ENCODE peak calls at places on chromosomes 7 and 10, in nine cellular contexts. One of them, this sample, is unnamed.

GRCh38 chr7:111071556-111071955 is 19.4 kb upstream of the LRRN3 start:
- DNase-seq in NCI-H510A treated with DMSO at 0.1 percent for 48 hours: no peak
- DNase-seq in ELR: no peak
- DNase-seq in AG04450: no peak
- DNase-seq in neural crest cell: no peak
- DNase-seq in kidney glomerular epithelial cell: no peak
- DNase-seq in stimulated activated CD8-positive, alpha-beta memory T cell treated with anti-CD3 and anti-CD28 coated beads, Interleukin-2, amount 100 ng/mL, for 1 hour: no peak
- DNase-seq in IMR-90: no peak
- DNase-seq in COR-L47: no peak
- DNase-seq in this sample: no peak

GRCh38 chr7:23012797-23013714 is 874 bp downstream of the HYCC1 start:
- DNase-seq in kidney glomerular epithelial cell: peak
- DNase-seq in neural crest cell: peak
- DNase-seq in COR-L47: peak
- DNase-seq in IMR-90: no peak
- DNase-seq in NCI-H510A treated with DMSO at 0.1 percent for 48 hours: peak
- DNase-seq in stimulated activated CD8-positive, alpha-beta memory T cell treated with anti-CD3 and anti-CD28 coated beads, Interleukin-2, amount 100 ng/mL, for 1 hour: no peak
- DNase-seq in ELR: peak
- DNase-seq in AG04450: no peak
- DNase-seq in this sample: peak

GRCh38 chr10:30747633-30748032 is 118.1 kb upstream of the LYZL2 start:
- DNase-seq in NCI-H510A treated with DMSO at 0.1 percent for 48 hours: no peak
- DNase-seq in kidney glomerular epithelial cell: no peak
- DNase-seq in AG04450: peak
- DNase-seq in COR-L47: no peak
- DNase-seq in neural crest cell: no peak
- DNase-seq in IMR-90: peak
- DNase-seq in ELR: peak
- DNase-seq in stimulated activated CD8-positive, alpha-beta memory T cell treated with anti-CD3 and anti-CD28 coated beads, Interleukin-2, amount 100 ng/mL, for 1 hour: no peak
- DNase-seq in this sample: no peak

GRCh38 chr7:93629291-93629801 is 54.8 kb upstream of the CALCR start:
- DNase-seq in COR-L47: no peak
- DNase-seq in neural crest cell: no peak
- DNase-seq in ELR: no peak
- DNase-seq in kidney glomerular epithelial cell: no peak
- DNase-seq in stimulated activated CD8-positive, alpha-beta memory T cell treated with anti-CD3 and anti-CD28 coated beads, Interleukin-2, amount 100 ng/mL, for 1 hour: no peak
- DNase-seq in NCI-H510A treated with DMSO at 0.1 percent for 48 hours: no peak
- DNase-seq in AG04450: no peak
- DNase-seq in IMR-90: no peak
- DNase-seq in this sample: no peak

GRCh38 chr10:97171001-97171400 is 14.8 kb downstream of the SLIT1 start:
- DNase-seq in NCI-H510A treated with DMSO at 0.1 percent for 48 hours: no peak
- DNase-seq in ELR: no peak
- DNase-seq in IMR-90: no peak
- DNase-seq in AG04450: no peak
- DNase-seq in neural crest cell: no peak
- DNase-seq in COR-L47: no peak
- DNase-seq in kidney glomerular epithelial cell: no peak
- DNase-seq in stimulated activated CD8-positive, alpha-beta memory T cell treated with anti-CD3 and anti-CD28 coated beads, Interleukin-2, amount 100 ng/mL, for 1 hour: no peak
- DNase-seq in this sample: no peak

GRCh38 chr7:150973571-150974451 is 4.3 kb downstream of the KCNH2 start:
- DNase-seq in AG04450: no peak
- DNase-seq in kidney glomerular epithelial cell: no peak
- DNase-seq in stimulated activated CD8-positive, alpha-beta memory T cell treated with anti-CD3 and anti-CD28 coated beads, Interleukin-2, amount 100 ng/mL, for 1 hour: no peak
- DNase-seq in COR-L47: peak
- DNase-seq in NCI-H510A treated with DMSO at 0.1 percent for 48 hours: peak
- DNase-seq in neural crest cell: no peak
- DNase-seq in IMR-90: no peak
- DNase-seq in ELR: no peak
- DNase-seq in this sample: no peak

GRCh38 chr7:2104107-2104710 is 128.5 kb downstream of the MAD1L1 start:
- DNase-seq in kidney glomerular epithelial cell: peak
- DNase-seq in IMR-90: peak
- DNase-seq in neural crest cell: peak
- DNase-seq in NCI-H510A treated with DMSO at 0.1 percent for 48 hours: peak
- DNase-seq in stimulated activated CD8-positive, alpha-beta memory T cell treated with anti-CD3 and anti-CD28 coated beads, Interleukin-2, amount 100 ng/mL, for 1 hour: no peak
- DNase-seq in COR-L47: no peak
- DNase-seq in AG04450: peak
- DNase-seq in ELR: peak
- DNase-seq in this sample: peak

GRCh38 chr7:7720193-7720592 is 1.8 kb upstream of the RPA3 start:
- DNase-seq in COR-L47: no peak
- DNase-seq in AG04450: no peak
- DNase-seq in NCI-H510A treated with DMSO at 0.1 percent for 48 hours: peak
- DNase-seq in stimulated activated CD8-positive, alpha-beta memory T cell treated with anti-CD3 and anti-CD28 coated beads, Interleukin-2, amount 100 ng/mL, for 1 hour: no peak
- DNase-seq in neural crest cell: no peak
- DNase-seq in ELR: no peak
- DNase-seq in IMR-90: no peak
- DNase-seq in kidney glomerular epithelial cell: no peak
- DNase-seq in this sample: no peak

GRCh38 chr10:118036281-118036875 is 10.4 kb downstream of the RAB11FIP2 start:
- DNase-seq in IMR-90: no peak
- DNase-seq in kidney glomerular epithelial cell: no peak
- DNase-seq in COR-L47: no peak
- DNase-seq in neural crest cell: no peak
- DNase-seq in NCI-H510A treated with DMSO at 0.1 percent for 48 hours: no peak
- DNase-seq in stimulated activated CD8-positive, alpha-beta memory T cell treated with anti-CD3 and anti-CD28 coated beads, Interleukin-2, amount 100 ng/mL, for 1 hour: no peak
- DNase-seq in ELR: no peak
- DNase-seq in AG04450: no peak
- DNase-seq in this sample: no peak

GRCh38 chr7:117048114-117048853 is 95.0 kb downstream of the ST7 start:
- DNase-seq in NCI-H510A treated with DMSO at 0.1 percent for 48 hours: no peak
- DNase-seq in neural crest cell: no peak
- DNase-seq in IMR-90: no peak
- DNase-seq in kidney glomerular epithelial cell: no peak
- DNase-seq in stimulated activated CD8-positive, alpha-beta memory T cell treated with anti-CD3 and anti-CD28 coated beads, Interleukin-2, amount 100 ng/mL, for 1 hour: no peak
- DNase-seq in COR-L47: no peak
- DNase-seq in ELR: no peak
- DNase-seq in AG04450: no peak
- DNase-seq in this sample: no peak

GRCh38 chr10:69065406-69066361 is 22.2 kb upstream of the SRGN start:
- DNase-seq in AG04450: no peak
- DNase-seq in stimulated activated CD8-positive, alpha-beta memory T cell treated with anti-CD3 and anti-CD28 coated beads, Interleukin-2, amount 100 ng/mL, for 1 hour: no peak
- DNase-seq in ELR: peak
- DNase-seq in neural crest cell: no peak
- DNase-seq in IMR-90: peak
- DNase-seq in NCI-H510A treated with DMSO at 0.1 percent for 48 hours: no peak
- DNase-seq in kidney glomerular epithelial cell: peak
- DNase-seq in COR-L47: no peak
- DNase-seq in this sample: no peak

GRCh38 chr10:109411897-109412296 is 511.4 kb downstream of the XPNPEP1 start:
- DNase-seq in kidney glomerular epithelial cell: no peak
- DNase-seq in IMR-90: no peak
- DNase-seq in stimulated activated CD8-positive, alpha-beta memory T cell treated with anti-CD3 and anti-CD28 coated beads, Interleukin-2, amount 100 ng/mL, for 1 hour: no peak
- DNase-seq in ELR: no peak
- DNase-seq in COR-L47: no peak
- DNase-seq in AG04450: no peak
- DNase-seq in NCI-H510A treated with DMSO at 0.1 percent for 48 hours: no peak
- DNase-seq in neural crest cell: no peak
- DNase-seq in this sample: no peak

GRCh38 chr7:105691692-105692564 is 110.6 kb upstream of the EFCAB10 start:
- DNase-seq in COR-L47: peak
- DNase-seq in stimulated activated CD8-positive, alpha-beta memory T cell treated with anti-CD3 and anti-CD28 coated beads, Interleukin-2, amount 100 ng/mL, for 1 hour: peak
- DNase-seq in ELR: peak
- DNase-seq in kidney glomerular epithelial cell: no peak
- DNase-seq in AG04450: peak
- DNase-seq in neural crest cell: no peak
- DNase-seq in NCI-H510A treated with DMSO at 0.1 percent for 48 hours: peak
- DNase-seq in IMR-90: peak
- DNase-seq in this sample: no peak

GRCh38 chr7:1087952-1088920 is at the start of gene GPER1:
- DNase-seq in kidney glomerular epithelial cell: no peak
- DNase-seq in AG04450: no peak
- DNase-seq in ELR: peak
- DNase-seq in NCI-H510A treated with DMSO at 0.1 percent for 48 hours: no peak
- DNase-seq in neural crest cell: peak
- DNase-seq in COR-L47: no peak
- DNase-seq in IMR-90: peak
- DNase-seq in stimulated activated CD8-positive, alpha-beta memory T cell treated with anti-CD3 and anti-CD28 coated beads, Interleukin-2, amount 100 ng/mL, for 1 hour: no peak
- DNase-seq in this sample: no peak

GRCh38 chr7:2607122-2607912 is 24.5 kb upstream of the TTYH3 start:
- DNase-seq in COR-L47: no peak
- DNase-seq in IMR-90: no peak
- DNase-seq in AG04450: no peak
- DNase-seq in stimulated activated CD8-positive, alpha-beta memory T cell treated with anti-CD3 and anti-CD28 coated beads, Interleukin-2, amount 100 ng/mL, for 1 hour: no peak
- DNase-seq in neural crest cell: no peak
- DNase-seq in NCI-H510A treated with DMSO at 0.1 percent for 48 hours: no peak
- DNase-seq in ELR: no peak
- DNase-seq in kidney glomerular epithelial cell: no peak
- DNase-seq in this sample: no peak

GRCh38 chr7:11358637-11359036 is 385.0 kb downstream of the PHF14 start:
- DNase-seq in AG04450: no peak
- DNase-seq in COR-L47: no peak
- DNase-seq in neural crest cell: no peak
- DNase-seq in IMR-90: no peak
- DNase-seq in kidney glomerular epithelial cell: no peak
- DNase-seq in ELR: no peak
- DNase-seq in NCI-H510A treated with DMSO at 0.1 percent for 48 hours: no peak
- DNase-seq in stimulated activated CD8-positive, alpha-beta memory T cell treated with anti-CD3 and anti-CD28 coated beads, Interleukin-2, amount 100 ng/mL, for 1 hour: no peak
- DNase-seq in this sample: no peak

GRCh38 chr7:39271386-39271785 is 293.7 kb downstream of the POU6F2 start:
- DNase-seq in neural crest cell: no peak
- DNase-seq in COR-L47: peak
- DNase-seq in IMR-90: no peak
- DNase-seq in ELR: no peak
- DNase-seq in NCI-H510A treated with DMSO at 0.1 percent for 48 hours: peak
- DNase-seq in kidney glomerular epithelial cell: peak
- DNase-seq in stimulated activated CD8-positive, alpha-beta memory T cell treated with anti-CD3 and anti-CD28 coated beads, Interleukin-2, amount 100 ng/mL, for 1 hour: no peak
- DNase-seq in AG04450: no peak
- DNase-seq in this sample: peak

This sample was measured in omental fat pad.